ENCODE peak calls at places on chromosomes 12 and 14, in five cellular contexts. E, C, V, X and W are unnamed samples.

GRCh38 chr12:43789941-43790340 is 16.2 kb downstream of the TWF1 start:
- DNase-seq in E (no peak), C (no peak), V (no peak), X (peak), W (no peak)

GRCh38 chr12:132669166-132669879 is 17.8 kb downstream of the POLE start:
- DNase-seq in E (no peak), C (no peak), V (no peak), X (no peak), W (no peak)

GRCh38 chr12:22231836-22232235 is 102.7 kb downstream of the ST8SIA1 start:
- DNase-seq in E (no peak), C (no peak), V (no peak), X (no peak), W (no peak)

GRCh38 chr12:52037248-52037861 is 13.9 kb upstream of the NR4A1 start:
- DNase-seq in E (no peak), C (peak), V (no peak), X (no peak), W (no peak)

GRCh38 chr12:57811028-57811755 is 7.3 kb downstream of the AVIL start:
- DNase-seq in E (no peak), C (no peak), V (no peak), X (no peak), W (no peak)

GRCh38 chr14:76926521-76927251 is 100.5 kb downstream of the LRRC74A start:
- DNase-seq in E (no peak), C (no peak), V (no peak), X (peak), W (no peak)

GRCh38 chr12:47817272-47818006 is 2.3 kb downstream of the HDAC7 start:
- DNase-seq in E (no peak), C (no peak), V (no peak), X (no peak), W (no peak)

GRCh38 chr14:60161176-60162107 is 3.8 kb downstream of the DHRS7 start:
- DNase-seq in E (no peak), C (no peak), V (no peak), X (no peak), W (no peak)

GRCh38 chr12:120971299-120972180 is 6.8 kb upstream of the HNF1A start:
- DNase-seq in E (peak), C (no peak), V (peak), X (peak), W (no peak)

GRCh38 chr14:76574416-76574815 is 186.9 kb upstream of the VASH1 start:
- DNase-seq in E (no peak), C (no peak), V (no peak), X (no peak), W (no peak)

GRCh38 chr12:12072064-12072760 is 1.5 kb downstream of the BCL2L14 start:
- DNase-seq in E (no peak), C (no peak), V (no peak), X (no peak), W (no peak)

GRCh38 chr12:241266-241665 is 21.4 kb downstream of the SLC6A13 start:
- DNase-seq in E (no peak), C (no peak), V (no peak), X (no peak), W (peak)

GRCh38 chr12:89103831-89104230 is 248.5 kb downstream of the DUSP6 start:
- DNase-seq in E (no peak), C (no peak), V (no peak), X (no peak), W (no peak)

GRCh38 chr12:90958995-90959394 is 4.0 kb upstream of the CCER1 start:
- DNase-seq in E (peak), C (no peak), V (no peak), X (peak), W (no peak)

GRCh38 chr12:83322816-83323215 is 636.1 kb downstream of the TMTC2 start:
- DNase-seq in E (no peak), C (no peak), V (no peak), X (no peak), W (no peak)

GRCh38 chr14:54221971-54222370 is 174.8 kb upstream of the CDKN3 start:
- DNase-seq in E (no peak), C (no peak), V (no peak), X (no peak), W (no peak)

GRCh38 chr12:19052689-19053088 is 76.8 kb upstream of the PLEKHA5 start:
- DNase-seq in E (no peak), C (no peak), V (no peak), X (no peak), W (no peak)